ENCODE peak calls at places on chromosome 3, in five cellular contexts. One of them, this sample, is unnamed.

GRCh38 chr3:36124118-36124796 is 256.0 kb upstream of the STAC start:
- DNase-seq in CD8-positive, alpha-beta memory T cell: no peak
- DNase-seq in hippocampal formation: no peak
- DNase-seq in body of pancreas: no peak
- DNase-seq in AG10803: peak; percentile 69
- DNase-seq in this sample: no peak

GRCh38 chr3:110886514-110886913 is 185.1 kb upstream of the NECTIN3 start:
- DNase-seq in hippocampal formation: no peak
- DNase-seq in body of pancreas: no peak
- DNase-seq in CD8-positive, alpha-beta memory T cell: no peak
- DNase-seq in AG10803: peak; percentile 59
- DNase-seq in this sample: no peak

GRCh38 chr3:88038561-88038960 is 20.2 kb downstream of the CGGBP1 start:
- DNase-seq in body of pancreas: no peak
- DNase-seq in AG10803: peak; percentile 65
- DNase-seq in hippocampal formation: no peak
- DNase-seq in CD8-positive, alpha-beta memory T cell: no peak
- DNase-seq in this sample: no peak

GRCh38 chr3:100047455-100048141 is 66.7 kb downstream of the FILIP1L start:
- DNase-seq in body of pancreas: no peak
- DNase-seq in CD8-positive, alpha-beta memory T cell: no peak
- DNase-seq in AG10803: peak; percentile 85
- DNase-seq in hippocampal formation: no peak
- DNase-seq in this sample: no peak

GRCh38 chr3:62361824-62362223 is 11.5 kb downstream of the FEZF2 start:
- DNase-seq in body of pancreas: no peak
- DNase-seq in AG10803: no peak
- DNase-seq in hippocampal formation: no peak
- DNase-seq in CD8-positive, alpha-beta memory T cell: no peak
- DNase-seq in this sample: no peak

GRCh38 chr3:57221883-57222282 is 5.6 kb upstream of the APPL1 start:
- DNase-seq in body of pancreas: no peak
- DNase-seq in AG10803: peak; percentile 49
- DNase-seq in CD8-positive, alpha-beta memory T cell: no peak
- DNase-seq in hippocampal formation: no peak
- DNase-seq in this sample: no peak

GRCh38 chr3:188900421-188900941 is 271.3 kb upstream of the TPRG1 start:
- DNase-seq in body of pancreas: no peak
- DNase-seq in AG10803: peak; percentile 83
- DNase-seq in CD8-positive, alpha-beta memory T cell: no peak
- DNase-seq in hippocampal formation: no peak
- DNase-seq in this sample: no peak

GRCh38 chr3:118782755-118783202 is 251.9 kb downstream of the IGSF11 start:
- DNase-seq in AG10803: no peak
- DNase-seq in hippocampal formation: no peak
- DNase-seq in body of pancreas: no peak
- DNase-seq in CD8-positive, alpha-beta memory T cell: no peak
- DNase-seq in this sample: no peak

GRCh38 chr3:70120360-70120966 is 120.9 kb downstream of the SAMMSON start:
- DNase-seq in CD8-positive, alpha-beta memory T cell: no peak
- DNase-seq in hippocampal formation: no peak
- DNase-seq in AG10803: peak; percentile 41
- DNase-seq in body of pancreas: peak; percentile 86
- DNase-seq in this sample: no peak

GRCh38 chr3:101381809-101382208 is 61.4 kb upstream of the IMPG2 start:
- DNase-seq in AG10803: peak; percentile 32
- DNase-seq in hippocampal formation: no peak
- DNase-seq in CD8-positive, alpha-beta memory T cell: no peak
- DNase-seq in body of pancreas: no peak
- DNase-seq in this sample: peak; percentile 14

GRCh38 chr3:43435706-43436105 is 149.4 kb downstream of the SNRK start:
- DNase-seq in AG10803: no peak
- DNase-seq in CD8-positive, alpha-beta memory T cell: no peak
- DNase-seq in hippocampal formation: no peak
- DNase-seq in body of pancreas: no peak
- DNase-seq in this sample: no peak

GRCh38 chr3:64832098-64832497 is 144.3 kb upstream of the ADAMTS9 start:
- DNase-seq in CD8-positive, alpha-beta memory T cell: no peak
- DNase-seq in hippocampal formation: peak; percentile 14
- DNase-seq in AG10803: no peak
- DNase-seq in body of pancreas: no peak
- DNase-seq in this sample: no peak

GRCh38 chr3:15647629-15648167 is 46.2 kb downstream of the BTD start:
- DNase-seq in CD8-positive, alpha-beta memory T cell: peak; percentile 44
- DNase-seq in body of pancreas: peak; percentile 83
- DNase-seq in hippocampal formation: no peak
- DNase-seq in AG10803: peak; percentile 99
- DNase-seq in this sample: peak; percentile 22

GRCh38 chr3:78855190-78855589 is 912.6 kb downstream of the ROBO1 start:
- DNase-seq in AG10803: no peak
- DNase-seq in CD8-positive, alpha-beta memory T cell: no peak
- DNase-seq in hippocampal formation: no peak
- DNase-seq in body of pancreas: no peak
- DNase-seq in this sample: no peak

GRCh38 chr3:197847866-197848401 is 56.9 kb downstream of the LRCH3 start:
- DNase-seq in body of pancreas: no peak
- DNase-seq in hippocampal formation: no peak
- DNase-seq in CD8-positive, alpha-beta memory T cell: no peak
- DNase-seq in AG10803: peak; percentile 25
- DNase-seq in this sample: no peak

GRCh38 chr3:82353281-82354171 is 592.1 kb upstream of the GBE1 start:
- DNase-seq in AG10803: no peak
- DNase-seq in hippocampal formation: no peak
- DNase-seq in CD8-positive, alpha-beta memory T cell: no peak
- DNase-seq in body of pancreas: peak; percentile 15
- DNase-seq in this sample: no peak

GRCh38 chr3:38353151-38353550 is 6.6 kb downstream of the XYLB start:
- DNase-seq in body of pancreas: no peak
- DNase-seq in hippocampal formation: no peak
- DNase-seq in AG10803: peak; percentile 62
- DNase-seq in CD8-positive, alpha-beta memory T cell: no peak
- DNase-seq in this sample: no peak

GRCh38 chr3:14925729-14926591 is 21.4 kb upstream of the NR2C2 start:
- DNase-seq in body of pancreas: no peak
- DNase-seq in AG10803: peak; percentile 59
- DNase-seq in CD8-positive, alpha-beta memory T cell: no peak
- DNase-seq in hippocampal formation: peak; percentile 19
- DNase-seq in this sample: no peak